ENCODE peak calls at places on chromosomes 2 and 18, in seven cellular contexts. One of them, this sample, is unnamed.

GRCh38 chr2:62229082-62229620 is 33.2 kb downstream of the B3GNT2 start:
- DNase-seq in T-helper 17 cell: no peak
- DNase-seq in T-cell: no peak
- DNase-seq in GM10248: no peak
- DNase-seq in DMS153: no peak
- DNase-seq in EL: no peak
- DNase-seq in foreskin fibroblast: no peak
- DNase-seq in this sample: no peak

GRCh38 chr18:70046796-70047195 is 99.1 kb upstream of the CD226 start:
- DNase-seq in T-helper 17 cell: no peak
- DNase-seq in T-cell: no peak
- DNase-seq in GM10248: no peak
- DNase-seq in DMS153: no peak
- DNase-seq in EL: no peak
- DNase-seq in foreskin fibroblast: peak
- DNase-seq in this sample: no peak

GRCh38 chr2:234708091-234708683 is 211.3 kb upstream of the ARL4C start:
- DNase-seq in T-helper 17 cell: no peak
- DNase-seq in T-cell: no peak
- DNase-seq in GM10248: no peak
- DNase-seq in DMS153: no peak
- DNase-seq in EL: no peak
- DNase-seq in foreskin fibroblast: peak
- DNase-seq in this sample: no peak

GRCh38 chr2:20596193-20596972 is 54.5 kb downstream of the HS1BP3 start:
- DNase-seq in T-helper 17 cell: no peak
- DNase-seq in T-cell: no peak
- DNase-seq in GM10248: no peak
- DNase-seq in DMS153: no peak
- DNase-seq in EL: no peak
- DNase-seq in foreskin fibroblast: no peak
- DNase-seq in this sample: no peak

GRCh38 chr18:50961974-50962373 is 5.9 kb upstream of the ELAC1 start:
- DNase-seq in T-helper 17 cell: no peak
- DNase-seq in T-cell: no peak
- DNase-seq in GM10248: no peak
- DNase-seq in DMS153: no peak
- DNase-seq in EL: no peak
- DNase-seq in foreskin fibroblast: no peak
- DNase-seq in this sample: no peak

GRCh38 chr2:220188031-220188430 is 560.6 kb downstream of the SLC4A3 start:
- DNase-seq in T-helper 17 cell: no peak
- DNase-seq in T-cell: no peak
- DNase-seq in GM10248: no peak
- DNase-seq in DMS153: no peak
- DNase-seq in EL: peak
- DNase-seq in foreskin fibroblast: peak
- DNase-seq in this sample: peak

GRCh38 chr2:224114428-224114827 is 75.3 kb upstream of the SERPINE2 start:
- DNase-seq in T-helper 17 cell: no peak
- DNase-seq in T-cell: no peak
- DNase-seq in GM10248: no peak
- DNase-seq in DMS153: no peak
- DNase-seq in EL: no peak
- DNase-seq in foreskin fibroblast: no peak
- DNase-seq in this sample: no peak

GRCh38 chr18:45071959-45072358 is 391.3 kb downstream of the SETBP1 start:
- DNase-seq in T-helper 17 cell: no peak
- DNase-seq in T-cell: no peak
- DNase-seq in GM10248: no peak
- DNase-seq in DMS153: no peak
- DNase-seq in EL: no peak
- DNase-seq in foreskin fibroblast: no peak
- DNase-seq in this sample: no peak

GRCh38 chr18:961644-962355 is 57.1 kb downstream of the ADCYAP1 start:
- DNase-seq in T-helper 17 cell: no peak
- DNase-seq in T-cell: no peak
- DNase-seq in GM10248: peak
- DNase-seq in DMS153: no peak
- DNase-seq in EL: peak
- DNase-seq in foreskin fibroblast: peak
- DNase-seq in this sample: peak

GRCh38 chr2:151730242-151730975 is 3.9 kb downstream of the NEB start:
- DNase-seq in T-helper 17 cell: no peak
- DNase-seq in T-cell: no peak
- DNase-seq in GM10248: peak
- DNase-seq in DMS153: no peak
- DNase-seq in EL: no peak
- DNase-seq in foreskin fibroblast: peak
- DNase-seq in this sample: no peak

GRCh38 chr2:238476258-238476657 is 49.5 kb downstream of the ASB1 start:
- DNase-seq in T-helper 17 cell: no peak
- DNase-seq in T-cell: no peak
- DNase-seq in GM10248: no peak
- DNase-seq in DMS153: no peak
- DNase-seq in EL: no peak
- DNase-seq in foreskin fibroblast: no peak
- DNase-seq in this sample: no peak

GRCh38 chr2:119158563-119159347 is at the start of gene C1QL2:
- DNase-seq in T-helper 17 cell: no peak
- DNase-seq in T-cell: no peak
- DNase-seq in GM10248: no peak
- DNase-seq in DMS153: no peak
- DNase-seq in EL: no peak
- DNase-seq in foreskin fibroblast: peak
- DNase-seq in this sample: no peak

GRCh38 chr2:68698567-68699377 is 35.8 kb upstream of the ARHGAP25 start:
- DNase-seq in T-helper 17 cell: no peak
- DNase-seq in T-cell: no peak
- DNase-seq in GM10248: no peak
- DNase-seq in DMS153: peak
- DNase-seq in EL: no peak
- DNase-seq in foreskin fibroblast: no peak
- DNase-seq in this sample: no peak

GRCh38 chr18:9707381-9708056 is 582 bp upstream of the RAB31 start:
- DNase-seq in T-helper 17 cell: no peak
- DNase-seq in T-cell: no peak
- DNase-seq in GM10248: no peak
- DNase-seq in DMS153: no peak
- DNase-seq in EL: peak
- DNase-seq in foreskin fibroblast: peak
- DNase-seq in this sample: no peak

GRCh38 chr2:170218931-170219330 is 41.0 kb downstream of the MYO3B start:
- DNase-seq in T-helper 17 cell: no peak
- DNase-seq in T-cell: no peak
- DNase-seq in GM10248: no peak
- DNase-seq in DMS153: no peak
- DNase-seq in EL: no peak
- DNase-seq in foreskin fibroblast: no peak
- DNase-seq in this sample: no peak

GRCh38 chr2:54499666-54500065 is 43.5 kb downstream of the SPTBN1 start:
- DNase-seq in T-helper 17 cell: no peak
- DNase-seq in T-cell: no peak
- DNase-seq in GM10248: no peak
- DNase-seq in DMS153: no peak
- DNase-seq in EL: no peak
- DNase-seq in foreskin fibroblast: peak
- DNase-seq in this sample: no peak

GRCh38 chr18:78612801-78613200 is 366.8 kb upstream of the SALL3 start:
- DNase-seq in T-helper 17 cell: no peak
- DNase-seq in T-cell: no peak
- DNase-seq in GM10248: no peak
- DNase-seq in DMS153: no peak
- DNase-seq in EL: no peak
- DNase-seq in foreskin fibroblast: no peak
- DNase-seq in this sample: no peak

GRCh38 chr2:240968731-240969624 is 29.4 kb upstream of the SNED1 start:
- DNase-seq in T-helper 17 cell: no peak
- DNase-seq in T-cell: no peak
- DNase-seq in GM10248: no peak
- DNase-seq in DMS153: no peak
- DNase-seq in EL: no peak
- DNase-seq in foreskin fibroblast: peak
- DNase-seq in this sample: no peak

GRCh38 chr2:195001924-195002323 is 655.1 kb upstream of the SLC39A10 start:
- DNase-seq in T-helper 17 cell: no peak
- DNase-seq in T-cell: no peak
- DNase-seq in GM10248: no peak
- DNase-seq in DMS153: no peak
- DNase-seq in EL: no peak
- DNase-seq in foreskin fibroblast: no peak
- DNase-seq in this sample: no peak

GRCh38 chr2:120599656-120600055 is 136.0 kb upstream of the GLI2 start:
- DNase-seq in T-helper 17 cell: no peak
- DNase-seq in T-cell: no peak
- DNase-seq in GM10248: no peak
- DNase-seq in DMS153: no peak
- DNase-seq in EL: no peak
- DNase-seq in foreskin fibroblast: no peak
- DNase-seq in this sample: no peak

GRCh38 chr2:49186050-49186648 is 31.8 kb upstream of the FSHR start:
- DNase-seq in T-helper 17 cell: no peak
- DNase-seq in T-cell: no peak
- DNase-seq in GM10248: no peak
- DNase-seq in DMS153: no peak
- DNase-seq in EL: no peak
- DNase-seq in foreskin fibroblast: no peak
- DNase-seq in this sample: no peak

GRCh38 chr18:56172527-56172926 is 465.9 kb downstream of the TXNL1 start:
- DNase-seq in T-helper 17 cell: no peak
- DNase-seq in T-cell: no peak
- DNase-seq in GM10248: no peak
- DNase-seq in DMS153: no peak
- DNase-seq in EL: no peak
- DNase-seq in foreskin fibroblast: no peak
- DNase-seq in this sample: no peak

GRCh38 chr2:8515390-8515761 is 166.5 kb upstream of the ID2 start:
- DNase-seq in T-helper 17 cell: peak
- DNase-seq in T-cell: peak
- DNase-seq in GM10248: peak
- DNase-seq in DMS153: no peak
- DNase-seq in EL: no peak
- DNase-seq in foreskin fibroblast: no peak
- DNase-seq in this sample: no peak

GRCh38 chr2:1746174-1747064 is 2.1 kb upstream of the PXDN start:
- DNase-seq in T-helper 17 cell: no peak
- DNase-seq in T-cell: no peak
- DNase-seq in GM10248: no peak
- DNase-seq in DMS153: no peak
- DNase-seq in EL: no peak
- DNase-seq in foreskin fibroblast: no peak
- DNase-seq in this sample: no peak

GRCh38 chr18:48613589-48613988 is 74.8 kb downstream of the CTIF start:
- DNase-seq in T-helper 17 cell: no peak
- DNase-seq in T-cell: no peak
- DNase-seq in GM10248: no peak
- DNase-seq in DMS153: no peak
- DNase-seq in EL: no peak
- DNase-seq in foreskin fibroblast: peak
- DNase-seq in this sample: no peak

GRCh38 chr2:39735648-39736047 is 43.4 kb downstream of the THUMPD2 start:
- DNase-seq in T-helper 17 cell: no peak
- DNase-seq in T-cell: no peak
- DNase-seq in GM10248: no peak
- DNase-seq in DMS153: no peak
- DNase-seq in EL: no peak
- DNase-seq in foreskin fibroblast: no peak
- DNase-seq in this sample: no peak

GRCh38 chr18:66826211-66826610 is 222.3 kb upstream of the CDH19 start:
- DNase-seq in T-helper 17 cell: no peak
- DNase-seq in T-cell: no peak
- DNase-seq in GM10248: no peak
- DNase-seq in DMS153: no peak
- DNase-seq in EL: no peak
- DNase-seq in foreskin fibroblast: no peak
- DNase-seq in this sample: no peak

GRCh38 chr2:105278654-105279053 is 37.1 kb downstream of the GPR45 start:
- DNase-seq in T-helper 17 cell: no peak
- DNase-seq in T-cell: no peak
- DNase-seq in GM10248: no peak
- DNase-seq in DMS153: no peak
- DNase-seq in EL: no peak
- DNase-seq in foreskin fibroblast: no peak
- DNase-seq in this sample: peak